ENCODE peak calls at places on chromosome 12, in nine cellular contexts. K, F, U, W, H, C, O, X and P are unnamed samples.

GRCh38 chr12:51275088-51275487 is 4.9 kb upstream of the SMAGP start:
- DNase-seq in K (no peak), F (no peak), U (no peak), W (no peak), H (no peak), C (no peak), O (no peak), X (no peak), P (no peak)

GRCh38 chr12:96882862-96883261 is 24.2 kb upstream of the NEDD1 start:
- DNase-seq in K (no peak), F (no peak), U (no peak), W (peak; percentile 86), H (no peak), C (no peak), O (no peak), X (no peak), P (peak; percentile 48)

GRCh38 chr12:46154221-46154975 is 114.4 kb downstream of the SLC38A1 start:
- DNase-seq in K (no peak), F (peak; percentile 51), U (no peak), W (peak; percentile 97), H (no peak), C (peak; percentile 32), O (no peak), X (no peak), P (peak; percentile 46)

GRCh38 chr12:65603428-65604351 is 220.6 kb upstream of the HMGA2 start:
- DNase-seq in K (no peak), F (peak; percentile 85), U (no peak), W (peak; percentile 78), H (no peak), C (peak; percentile 31), O (no peak), X (peak; percentile 93), P (peak; percentile 94)

GRCh38 chr12:553216-554000 is 93.7 kb downstream of the B4GALNT3 start:
- DNase-seq in K (no peak), F (no peak), U (no peak), W (no peak), H (peak; percentile 59), C (no peak), O (no peak), X (no peak), P (no peak)

GRCh38 chr12:118034429-118035193 is 18.1 kb downstream of the RFC5 start:
- DNase-seq in K (no peak), F (peak; percentile 45), U (no peak), W (peak; percentile 56), H (no peak), C (peak; percentile 24), O (no peak), X (no peak), P (peak; percentile 51)

GRCh38 chr12:105085537-105085936 is 1.3 kb upstream of the ALDH1L2 start:
- DNase-seq in K (no peak), F (no peak), U (no peak), W (no peak), H (no peak), C (no peak), O (no peak), X (no peak), P (no peak)

GRCh38 chr12:58841058-58841798 is 79.1 kb downstream of the LRIG3 start:
- DNase-seq in K (no peak), F (no peak), U (no peak), W (no peak), H (no peak), C (no peak), O (no peak), X (no peak), P (no peak)

GRCh38 chr12:53427905-53428594 is 4.4 kb downstream of the AMHR2 start:
- DNase-seq in K (peak; percentile 28), F (peak; percentile 96), U (no peak), W (peak; percentile 100), H (no peak), C (peak; percentile 72), O (no peak), X (no peak), P (peak; percentile 63)

GRCh38 chr12:96396209-96396608 is 4.0 kb downstream of the CDK17 start:
- DNase-seq in K (no peak), F (no peak), U (no peak), W (no peak), H (no peak), C (no peak), O (no peak), X (no peak), P (no peak)

GRCh38 chr12:114655934-114656697 is 27.9 kb downstream of the TBX3 start:
- DNase-seq in K (no peak), F (peak; percentile 14), U (no peak), W (no peak), H (no peak), C (no peak), O (no peak), X (no peak), P (no peak)

GRCh38 chr12:52950553-52950952 is 1.6 kb downstream of the KRT18 start:
- DNase-seq in K (no peak), F (no peak), U (no peak), W (no peak), H (no peak), C (no peak), O (no peak), X (no peak), P (no peak)

GRCh38 chr12:76024942-76025600 is 6.5 kb downstream of the PHLDA1 start:
- DNase-seq in K (no peak), F (peak; percentile 58), U (no peak), W (peak; percentile 83), H (no peak), C (peak; percentile 70), O (no peak), X (no peak), P (peak; percentile 72)

GRCh38 chr12:107903377-107904061 is 129.0 kb downstream of the ASCL4 start:
- DNase-seq in K (peak; percentile 89), F (peak; percentile 50), U (peak; percentile 73), W (no peak), H (no peak), C (no peak), O (no peak), X (no peak), P (no peak)